ENCODE peak calls at places on chromosomes 2 and 18, in four cellular contexts. C is HepG2, V is K562, Z is GM12878. A is an unnamed sample. For H3K4me1, the result is how much of the 10 kb centered on the place peaks cover.

GRCh38 chr2:140695163-140695562 is 1435.7 kb downstream of the LRP1B start:
- DNase-seq in C (peak), V (no peak), Z (no peak), A (no peak)

GRCh38 chr2:239949079-239949478 is 76.1 kb downstream of the NDUFA10 start:
- DNase-seq in C (no peak), V (no peak), Z (no peak), A (no peak)

GRCh38 chr2:20143263-20143662 is 81.7 kb downstream of the SDC1 start:
- DNase-seq in C (no peak), V (no peak), Z (no peak), A (no peak)

GRCh38 chr2:240889601-240890560 is 6.1 kb downstream of the MAB21L4 start:
- DNase-seq in C (no peak), V (no peak), Z (no peak), A (no peak)

GRCh38 chr2:234761910-234762309 is 189.9 kb upstream of the SH3BP4 start:
- DNase-seq in C (no peak), V (no peak), Z (no peak), A (no peak)

GRCh38 chr2:112151701-112152440 is 13.7 kb downstream of the FBLN7 start:
- DNase-seq in C (no peak), V (no peak), Z (no peak), A (no peak)

GRCh38 chr2:29902356-29902755 is 19.0 kb downstream of the ALK start:
- DNase-seq in C (no peak), V (no peak), Z (no peak), A (no peak)

GRCh38 chr2:180716186-180717180 is 263.9 kb upstream of the UBE2E3 start:
- DNase-seq in C (no peak), V (no peak), Z (no peak), A (no peak)

GRCh38 chr18:7601249-7601620 is 34.1 kb downstream of the PTPRM start:
- DNase-seq in C (no peak), V (no peak), Z (no peak), A (no peak)

GRCh38 chr2:238493411-238493810 is 66.7 kb downstream of the ASB1 start:
- DNase-seq in C (no peak), V (no peak), Z (no peak), A (no peak)
- H3K4me2 ChIP-seq in C (no peak), V (no peak), Z (no peak), A (no peak)

GRCh38 chr18:79560861-79561210 is 118.8 kb upstream of the CTDP1 start:
- DNase-seq in C (no peak), V (no peak), Z (no peak), A (no peak)

GRCh38 chr18:79560042-79560860 is 119.4 kb upstream of the CTDP1 start:
- DNase-seq in C (no peak), V (no peak), Z (no peak), A (no peak)

GRCh38 chr18:79556829-79557585 is 122.6 kb upstream of the CTDP1 start:
- DNase-seq in C (no peak), V (no peak), Z (no peak), A (no peak)

GRCh38 chr18:79558196-79559120 is 121.1 kb upstream of the CTDP1 start:
- DNase-seq in C (no peak), V (no peak), Z (no peak), A (no peak)

DNA sequence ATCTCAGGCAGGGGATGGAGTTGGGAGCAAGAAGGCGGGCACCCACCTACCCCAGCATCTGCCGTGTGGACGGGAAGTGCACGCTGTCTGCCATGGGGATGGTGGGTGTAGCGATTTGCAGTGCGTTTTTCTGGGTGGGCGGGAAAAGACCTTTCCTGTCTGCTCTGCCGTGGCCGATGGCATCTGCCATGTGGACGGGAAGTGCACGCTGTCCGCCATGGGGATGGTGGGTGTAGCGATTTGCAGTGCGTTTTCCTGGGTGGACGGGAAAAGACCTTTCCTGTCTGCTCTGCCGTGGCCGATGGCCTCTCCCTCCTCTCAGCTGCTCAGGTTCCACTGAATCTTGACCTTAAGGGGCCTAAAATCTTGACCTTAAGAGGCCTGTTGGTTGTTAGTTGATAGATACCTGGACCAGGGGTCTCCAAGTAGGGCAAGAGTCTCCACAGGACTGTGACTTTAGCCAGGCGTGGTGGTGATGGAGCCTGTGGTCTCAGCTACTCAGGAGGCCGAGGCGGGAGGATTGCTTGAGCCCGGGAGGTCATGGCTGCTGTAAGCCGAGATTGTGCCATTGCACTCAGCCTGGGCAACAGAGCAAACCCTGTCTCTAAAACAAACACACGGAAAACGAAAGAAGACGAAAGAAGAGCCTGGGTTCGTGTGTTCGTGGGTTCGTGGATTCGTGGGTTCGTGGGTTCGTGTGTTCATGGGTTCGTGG is 120.3 kb upstream of the CTDP1 start:
- DNase-seq in C (no peak), V (no peak), Z (no peak), A (no peak)
- H3K4me1 ChIP-seq in C (under half), V (under half), Z (under half), A (under half)

DNA sequence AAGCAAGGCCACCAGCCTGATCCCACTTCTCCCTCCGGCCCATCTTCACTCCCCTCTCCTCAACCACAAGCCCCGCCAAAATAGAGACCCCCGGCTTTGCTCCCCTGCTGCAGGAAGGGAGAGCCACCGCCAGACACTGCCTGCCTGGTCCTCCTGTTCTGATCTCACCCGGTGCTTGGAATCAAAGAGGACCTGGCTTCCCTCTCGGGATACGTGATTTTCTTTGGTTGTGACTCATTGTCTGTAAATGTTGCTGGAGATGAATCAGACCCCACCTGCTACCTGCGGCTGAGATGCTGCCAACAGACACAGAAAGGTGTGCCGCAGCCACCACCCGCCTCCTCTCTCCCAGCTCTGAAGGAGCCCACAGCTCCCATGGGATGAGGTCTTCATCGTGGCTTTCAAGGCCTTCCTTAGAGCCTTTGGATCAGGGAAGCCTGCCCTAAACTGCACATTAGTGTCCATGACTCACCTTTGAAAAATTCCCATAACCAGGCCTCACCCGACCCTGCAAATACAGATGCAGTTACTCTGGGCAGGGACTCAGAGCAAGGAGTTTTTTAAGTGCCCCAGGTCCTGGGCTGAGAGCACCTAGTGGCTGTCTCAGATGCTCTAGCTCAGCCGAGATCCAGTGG is 79.4 kb upstream of the ZNF532 start:
- DNase-seq in C (no peak), V (no peak), Z (no peak), A (peak)
- TF ChIP-seq CHD4 in C (no peak), V (no peak), Z (no peak), A (no peak)

DNA sequence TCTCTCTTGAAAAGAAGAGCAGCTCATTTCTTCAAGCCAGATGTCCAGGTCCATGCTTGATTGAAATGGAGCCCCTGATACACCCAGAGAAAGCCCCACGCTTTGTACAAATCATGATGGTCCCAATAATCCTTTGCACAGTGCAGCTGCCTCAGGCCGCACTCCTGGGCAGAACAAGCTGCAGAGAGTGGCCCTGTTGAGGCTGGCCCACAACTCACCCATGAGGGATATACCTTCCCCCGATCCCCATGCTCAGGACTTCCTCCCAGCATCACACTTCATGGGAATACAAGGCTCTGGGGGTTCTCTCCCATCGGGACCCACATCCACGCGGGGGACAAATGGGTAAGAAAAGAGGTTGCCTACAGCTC is 181.8 kb downstream of the CTIF start:
- DNase-seq in C (no peak), V (no peak), Z (no peak), A (no peak)
- H3K4me2 ChIP-seq in C (no peak), V (no peak), Z (no peak), A (no peak)

GRCh38 chr2:74183878-74184277 is 5.2 kb upstream of the MOB1A start:
- DNase-seq in C (no peak), V (no peak), Z (no peak), A (no peak)
- H3K4me1 ChIP-seq in C (under half), V (under half), Z (half or more), A (under half)

DNA sequence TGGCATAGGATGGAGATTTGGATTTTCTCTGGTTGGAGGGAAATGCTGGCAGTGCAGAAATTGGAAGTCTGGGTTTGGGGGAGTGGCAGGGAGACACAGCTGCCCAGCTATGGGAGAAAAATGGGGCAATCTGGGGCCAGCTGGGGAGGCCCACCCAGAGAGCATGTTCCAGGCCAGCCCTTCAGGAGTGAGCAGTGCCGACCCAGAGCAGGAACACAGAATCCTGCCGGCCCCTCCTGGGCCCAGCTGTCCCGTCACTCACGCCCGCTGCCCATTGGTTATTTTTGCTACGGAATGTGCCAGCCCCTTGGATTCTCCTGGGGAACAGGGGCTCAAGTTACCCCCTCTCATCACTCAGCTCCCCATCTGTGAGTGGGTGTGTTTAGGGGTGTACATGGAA is 4.9 kb downstream of the SPEG start:
- DNase-seq in C (no peak), V (no peak), Z (no peak), A (no peak)
- TF ChIP-seq CHD4 in C (no peak), V (no peak), Z (no peak), A (no peak)

GRCh38 chr2:217360111-217360510 is 500.2 kb upstream of the TNP1 start:
- DNase-seq in C (no peak), V (no peak), Z (no peak), A (no peak)
- H3K4me2 ChIP-seq in C (no peak), V (no peak), Z (no peak), A (no peak)

DNA sequence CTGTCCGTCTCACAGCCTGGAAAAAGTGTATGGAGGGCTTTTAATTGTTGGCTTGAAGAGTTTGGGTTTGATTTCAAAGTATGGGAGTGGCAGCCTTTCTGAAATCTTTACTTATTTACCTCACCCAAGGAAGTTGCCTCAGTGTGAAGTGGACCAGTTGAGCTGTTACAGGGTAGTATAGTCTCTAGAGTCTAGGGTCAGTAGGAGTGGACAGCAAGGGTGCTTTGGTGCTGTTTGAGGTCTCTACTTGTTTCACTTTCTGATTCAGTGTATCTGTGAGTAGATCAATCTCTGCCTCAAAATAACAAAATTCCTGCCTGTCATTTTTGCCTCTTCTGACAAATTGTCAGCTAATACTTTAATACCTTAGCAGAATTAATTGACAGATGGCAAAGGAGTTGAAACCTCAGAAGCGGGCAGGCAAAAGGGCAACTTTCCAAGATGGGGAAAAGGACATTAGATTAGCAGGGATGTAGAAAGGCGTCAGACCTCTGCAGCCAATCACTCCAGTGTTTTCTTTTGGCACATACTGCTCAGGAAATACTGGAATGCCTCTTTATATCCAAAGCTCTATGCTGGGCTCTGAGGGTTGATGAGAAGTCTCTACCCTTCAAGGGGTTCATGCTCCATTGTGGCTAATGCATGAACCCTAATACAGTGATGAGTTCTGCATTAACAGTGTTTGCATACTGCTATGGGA is 5.9 kb downstream of the RIOK3 start:
- DNase-seq in C (no peak), V (no peak), Z (no peak), A (no peak)
- H3K4me1 ChIP-seq in C (half or more), V (under half), Z (under half), A (under half)

GRCh38 chr2:23426284-23426905 is 41.4 kb downstream of the KLHL29 start:
- DNase-seq in C (no peak), V (no peak), Z (no peak), A (no peak)
- TF ChIP-seq CHD4 in C (no peak), V (no peak), Z (no peak), A (no peak)

A was measured in A549.